ENCODE peak calls at places on chromosome 14, in six cellular contexts. N is naive thymus-derived CD4-positive, alpha-beta T cell; R is CD8-positive, alpha-beta memory T cell; P is stimulated activated CD4-positive, alpha-beta T cell treated with anti-CD3 and anti-CD28 coated beads, TNF-alpha, amount 100 ng/mL, for 4 hours; I is iPS DF 19.7; B is ureter. Q is an unnamed sample.

GRCh38 chr14:67815573-67816235 is 686 bp downstream of the ZFYVE26 start:
- DNase-seq in N (no peak), R (no peak), P (no peak), I (no peak), B (no peak), Q (peak; percentile 16)

GRCh38 chr14:96091149-96091693 is 52.1 kb downstream of the C14orf132 start:
- DNase-seq in N (no peak), R (no peak), P (no peak), I (no peak), B (no peak), Q (peak; percentile 36)

GRCh38 chr14:32469388-32470160 is 140.5 kb downstream of the AKAP6 start:
- DNase-seq in N (peak; percentile 1), R (no peak), P (no peak), I (no peak), B (no peak), Q (peak; percentile 81)

GRCh38 chr14:23910081-23910875 is 43.3 kb upstream of the DHRS4 start:
- DNase-seq in N (no peak), R (no peak), P (no peak), I (peak; percentile 88), B (no peak), Q (no peak)

GRCh38 chr14:74505831-74506230 is 12.3 kb downstream of the ISCA2 start:
- DNase-seq in N (no peak), R (no peak), P (no peak), I (no peak), B (peak; percentile 39), Q (no peak)

GRCh38 chr14:103563089-103563620 is 395 bp downstream of the COA8 start:
- DNase-seq in N (no peak), R (no peak), P (no peak), I (no peak), B (no peak), Q (no peak)

GRCh38 chr14:56273949-56274348 is 155.7 kb downstream of the PELI2 start:
- DNase-seq in N (no peak), R (no peak), P (no peak), I (no peak), B (no peak), Q (no peak)

GRCh38 chr14:52325126-52325525 is 11.0 kb downstream of the PTGER2 start:
- DNase-seq in N (no peak), R (no peak), P (no peak), I (no peak), B (no peak), Q (no peak)

GRCh38 chr14:61557262-61557661 is 138.1 kb upstream of the HIF1A start:
- DNase-seq in N (no peak), R (no peak), P (no peak), I (no peak), B (no peak), Q (no peak)

GRCh38 chr14:67710209-67710608 is 8.5 kb downstream of the RDH12 start:
- DNase-seq in N (no peak), R (no peak), P (no peak), I (no peak), B (no peak), Q (no peak)

GRCh38 chr14:36221097-36221496 is 44.6 kb upstream of the PTCSC3 start:
- DNase-seq in N (no peak), R (no peak), P (no peak), I (no peak), B (no peak), Q (peak; percentile 65)

GRCh38 chr14:89959853-89960493 is 4.2 kb downstream of the TDP1 start:
- DNase-seq in N (peak; percentile 41), R (peak; percentile 61), P (no peak), I (no peak), B (no peak), Q (no peak)

GRCh38 chr14:30243805-30244204 is 315.2 kb upstream of the G2E3 start:
- DNase-seq in N (no peak), R (no peak), P (no peak), I (no peak), B (no peak), Q (no peak)

GRCh38 chr14:94542811-94543449 is 18.3 kb upstream of the SERPINA4 start:
- DNase-seq in N (no peak), R (no peak), P (no peak), I (no peak), B (no peak), Q (no peak)

GRCh38 chr14:104115691-104116543 is 22.5 kb upstream of the KIF26A start:
- DNase-seq in N (no peak), R (no peak), P (no peak), I (no peak), B (peak; percentile 70), Q (no peak)

GRCh38 chr14:103213331-103213730 is 90.1 kb downstream of the TNFAIP2 start:
- DNase-seq in N (no peak), R (no peak), P (no peak), I (no peak), B (no peak), Q (no peak)

GRCh38 chr14:93880025-93880820 is 46.9 kb upstream of the FAM181A start:
- DNase-seq in N (no peak), R (no peak), P (no peak), I (no peak), B (peak; percentile 58), Q (no peak)

GRCh38 chr14:73295198-73295796 is 58.0 kb downstream of the PAPLN start:
- DNase-seq in N (peak; percentile 43), R (peak; percentile 24), P (no peak), I (no peak), B (no peak), Q (peak; percentile 35)

GRCh38 chr14:54627325-54627717 is 60.4 kb downstream of the SAMD4A start:
- DNase-seq in N (no peak), R (no peak), P (no peak), I (no peak), B (no peak), Q (no peak)

GRCh38 chr14:56331815-56332214 is 213.6 kb downstream of the PELI2 start:
- DNase-seq in N (no peak), R (no peak), P (no peak), I (no peak), B (no peak), Q (no peak)

GRCh38 chr14:93619176-93619793 is 169.0 kb downstream of the PRIMA1 start:
- DNase-seq in N (peak; percentile 0), R (no peak), P (no peak), I (no peak), B (no peak), Q (peak; percentile 52)